ENCODE peak calls at places on chromosomes 11 and 22, in nine cellular contexts. One of them, this sample, is unnamed.

GRCh38 chr22:24134090-24134846 is 47.0 kb upstream of the SUSD2 start:
- DNase-seq in colonic mucosa: no peak
- DNase-seq in stimulated activated CD4-positive, alpha-beta T cell treated with anti-CD3 and anti-CD28 coated beads, Interleukin-12 subunit alpha, Interleukin-12 subunit beta, amount 100 ng/mL, for 48 hours: no peak
- DNase-seq in fibroblast of the aortic adventitia: no peak
- DNase-seq in CD8-positive, alpha-beta T cell: peak
- DNase-seq in posterior cingulate gyrus: peak
- DNase-seq in amygdala: peak
- DNase-seq in LoVo: no peak
- DNase-seq in astrocyte of the cerebellum: no peak
- DNase-seq in this sample: peak

GRCh38 chr11:95544095-95544795 is 245.3 kb downstream of the FAM76B start:
- DNase-seq in colonic mucosa: no peak
- DNase-seq in stimulated activated CD4-positive, alpha-beta T cell treated with anti-CD3 and anti-CD28 coated beads, Interleukin-12 subunit alpha, Interleukin-12 subunit beta, amount 100 ng/mL, for 48 hours: no peak
- DNase-seq in fibroblast of the aortic adventitia: peak
- DNase-seq in CD8-positive, alpha-beta T cell: no peak
- DNase-seq in posterior cingulate gyrus: no peak
- DNase-seq in amygdala: no peak
- DNase-seq in LoVo: no peak
- DNase-seq in astrocyte of the cerebellum: no peak
- DNase-seq in this sample: no peak

GRCh38 chr11:17256512-17256911 is 20.0 kb upstream of the NUCB2 start:
- DNase-seq in colonic mucosa: no peak
- DNase-seq in stimulated activated CD4-positive, alpha-beta T cell treated with anti-CD3 and anti-CD28 coated beads, Interleukin-12 subunit alpha, Interleukin-12 subunit beta, amount 100 ng/mL, for 48 hours: no peak
- DNase-seq in fibroblast of the aortic adventitia: peak
- DNase-seq in CD8-positive, alpha-beta T cell: no peak
- DNase-seq in posterior cingulate gyrus: no peak
- DNase-seq in amygdala: no peak
- DNase-seq in LoVo: peak
- DNase-seq in astrocyte of the cerebellum: no peak
- DNase-seq in this sample: no peak

GRCh38 chr22:17664414-17665045 is 26.0 kb downstream of the BCL2L13 start:
- DNase-seq in colonic mucosa: no peak
- DNase-seq in stimulated activated CD4-positive, alpha-beta T cell treated with anti-CD3 and anti-CD28 coated beads, Interleukin-12 subunit alpha, Interleukin-12 subunit beta, amount 100 ng/mL, for 48 hours: no peak
- DNase-seq in fibroblast of the aortic adventitia: no peak
- DNase-seq in CD8-positive, alpha-beta T cell: no peak
- DNase-seq in posterior cingulate gyrus: no peak
- DNase-seq in amygdala: no peak
- DNase-seq in LoVo: no peak
- DNase-seq in astrocyte of the cerebellum: no peak
- DNase-seq in this sample: no peak

GRCh38 chr11:74680035-74680671 is 51.1 kb downstream of the CHRDL2 start:
- DNase-seq in colonic mucosa: no peak
- DNase-seq in stimulated activated CD4-positive, alpha-beta T cell treated with anti-CD3 and anti-CD28 coated beads, Interleukin-12 subunit alpha, Interleukin-12 subunit beta, amount 100 ng/mL, for 48 hours: no peak
- DNase-seq in fibroblast of the aortic adventitia: no peak
- DNase-seq in CD8-positive, alpha-beta T cell: no peak
- DNase-seq in posterior cingulate gyrus: peak
- DNase-seq in amygdala: no peak
- DNase-seq in LoVo: no peak
- DNase-seq in astrocyte of the cerebellum: no peak
- DNase-seq in this sample: no peak

GRCh38 chr11:126403039-126403438 is 47.6 kb downstream of the ST3GAL4 start:
- DNase-seq in colonic mucosa: peak
- DNase-seq in stimulated activated CD4-positive, alpha-beta T cell treated with anti-CD3 and anti-CD28 coated beads, Interleukin-12 subunit alpha, Interleukin-12 subunit beta, amount 100 ng/mL, for 48 hours: no peak
- DNase-seq in fibroblast of the aortic adventitia: peak
- DNase-seq in CD8-positive, alpha-beta T cell: no peak
- DNase-seq in posterior cingulate gyrus: peak
- DNase-seq in amygdala: no peak
- DNase-seq in LoVo: peak
- DNase-seq in astrocyte of the cerebellum: no peak
- DNase-seq in this sample: no peak

GRCh38 chr11:66338276-66339162 is 2.3 kb upstream of the RIN1 start:
- DNase-seq in colonic mucosa: no peak
- DNase-seq in stimulated activated CD4-positive, alpha-beta T cell treated with anti-CD3 and anti-CD28 coated beads, Interleukin-12 subunit alpha, Interleukin-12 subunit beta, amount 100 ng/mL, for 48 hours: no peak
- DNase-seq in fibroblast of the aortic adventitia: no peak
- DNase-seq in CD8-positive, alpha-beta T cell: no peak
- DNase-seq in posterior cingulate gyrus: peak
- DNase-seq in amygdala: no peak
- DNase-seq in LoVo: no peak
- DNase-seq in astrocyte of the cerebellum: no peak
- DNase-seq in this sample: no peak

GRCh38 chr11:10454902-10455631 is at the start of gene AMPD3:
- DNase-seq in colonic mucosa: no peak
- DNase-seq in stimulated activated CD4-positive, alpha-beta T cell treated with anti-CD3 and anti-CD28 coated beads, Interleukin-12 subunit alpha, Interleukin-12 subunit beta, amount 100 ng/mL, for 48 hours: no peak
- DNase-seq in fibroblast of the aortic adventitia: peak
- DNase-seq in CD8-positive, alpha-beta T cell: no peak
- DNase-seq in posterior cingulate gyrus: no peak
- DNase-seq in amygdala: no peak
- DNase-seq in LoVo: no peak
- DNase-seq in astrocyte of the cerebellum: peak
- DNase-seq in this sample: no peak

GRCh38 chr11:59365621-59366020 is 6.9 kb downstream of the OR5AN1 start:
- DNase-seq in colonic mucosa: no peak
- DNase-seq in stimulated activated CD4-positive, alpha-beta T cell treated with anti-CD3 and anti-CD28 coated beads, Interleukin-12 subunit alpha, Interleukin-12 subunit beta, amount 100 ng/mL, for 48 hours: no peak
- DNase-seq in fibroblast of the aortic adventitia: no peak
- DNase-seq in CD8-positive, alpha-beta T cell: no peak
- DNase-seq in posterior cingulate gyrus: no peak
- DNase-seq in amygdala: no peak
- DNase-seq in LoVo: no peak
- DNase-seq in astrocyte of the cerebellum: no peak
- DNase-seq in this sample: no peak

GRCh38 chr11:75352417-75353206 is 1.2 kb upstream of the ARRB1 start:
- DNase-seq in colonic mucosa: no peak
- DNase-seq in stimulated activated CD4-positive, alpha-beta T cell treated with anti-CD3 and anti-CD28 coated beads, Interleukin-12 subunit alpha, Interleukin-12 subunit beta, amount 100 ng/mL, for 48 hours: no peak
- DNase-seq in fibroblast of the aortic adventitia: no peak
- DNase-seq in CD8-positive, alpha-beta T cell: peak
- DNase-seq in posterior cingulate gyrus: no peak
- DNase-seq in amygdala: no peak
- DNase-seq in LoVo: no peak
- DNase-seq in astrocyte of the cerebellum: no peak
- DNase-seq in this sample: no peak

This sample was measured in CD8-positive, alpha-beta memory T cell.